ENCODE peak calls at places on chromosomes 5 and 9, in seven cellular contexts. S is progenitor cell of endocrine pancreas, G is ascending aorta, D is neural progenitor cell, R is gastrocnemius medialis, X is colonic mucosa, W is RWPE1. T is an unnamed sample.

GRCh38 chr5:72241346-72242003 is 78.6 kb downstream of the MRPS27 start:
- DNase-seq in S (peak; percentile 45), G (no peak), D (peak; percentile 71), R (no peak), X (no peak), W (no peak), T (no peak)

GRCh38 chr9:115291841-115292240 is 173.9 kb upstream of the TNC start:
- DNase-seq in S (no peak), G (no peak), D (no peak), R (no peak), X (peak; percentile 89), W (peak; percentile 31), T (no peak)

GRCh38 chr9:98344581-98344980 is 89.1 kb upstream of the TBC1D2 start:
- DNase-seq in S (no peak), G (no peak), D (no peak), R (no peak), X (no peak), W (no peak), T (no peak)

GRCh38 chr9:132250324-132251262 is 88.7 kb downstream of the NTNG2 start:
- DNase-seq in S (no peak), G (no peak), D (no peak), R (no peak), X (no peak), W (no peak), T (no peak)

GRCh38 chr5:33854733-33855151 is 37.0 kb downstream of the ADAMTS12 start:
- DNase-seq in S (no peak), G (no peak), D (peak; percentile 73), R (no peak), X (no peak), W (no peak), T (no peak)

GRCh38 chr5:74501674-74502478 is 138.7 kb downstream of the ENC1 start:
- DNase-seq in S (no peak), G (no peak), D (no peak), R (no peak), X (no peak), W (no peak), T (no peak)

GRCh38 chr5:173003360-173003759 is 19.8 kb downstream of the ATP6V0E1 start:
- DNase-seq in S (no peak), G (no peak), D (no peak), R (no peak), X (no peak), W (no peak), T (no peak)

GRCh38 chr9:131483319-131484050 is 19.2 kb upstream of the POMT1 start:
- DNase-seq in S (no peak), G (no peak), D (no peak), R (peak; percentile 98), X (no peak), W (no peak), T (no peak)

GRCh38 chr5:109035470-109035869 is 287.8 kb downstream of the FER start:
- DNase-seq in S (no peak), G (no peak), D (no peak), R (no peak), X (no peak), W (no peak), T (no peak)

GRCh38 chr9:114319147-114319546 is 3.8 kb upstream of the ORM1 start:
- DNase-seq in S (no peak), G (no peak), D (no peak), R (no peak), X (no peak), W (no peak), T (no peak)

GRCh38 chr5:172940242-172941066 is 18.8 kb upstream of the RPL26L1 start:
- DNase-seq in S (no peak), G (no peak), D (no peak), R (no peak), X (no peak), W (no peak), T (no peak)

GRCh38 chr9:118148990-118149389 is 444.8 kb downstream of the TLR4 start:
- DNase-seq in S (no peak), G (no peak), D (no peak), R (no peak), X (no peak), W (no peak), T (no peak)

GRCh38 chr5:32276173-32276853 is 36.4 kb downstream of the MTMR12 start:
- DNase-seq in S (no peak), G (no peak), D (no peak), R (no peak), X (no peak), W (peak; percentile 16), T (no peak)

GRCh38 chr5:119327018-119327417 is 28.8 kb upstream of the TNFAIP8 start:
- DNase-seq in S (no peak), G (no peak), D (no peak), R (no peak), X (no peak), W (no peak), T (no peak)

GRCh38 chr9:35863583-35863982 is 6.6 kb downstream of the OR13J1 start:
- DNase-seq in S (no peak), G (no peak), D (no peak), R (no peak), X (no peak), W (no peak), T (no peak)

GRCh38 chr5:112491257-112491656 is 72.2 kb upstream of the EPB41L4A start:
- DNase-seq in S (no peak), G (no peak), D (peak; percentile 7), R (no peak), X (no peak), W (peak; percentile 23), T (no peak)
- TF ChIP-seq CTCF in S (peak; percentile 53), G (no peak), D (peak; percentile 58), R (no peak), X (peak; percentile 29), W (peak; percentile 49), T (peak; percentile 34)

DNA sequence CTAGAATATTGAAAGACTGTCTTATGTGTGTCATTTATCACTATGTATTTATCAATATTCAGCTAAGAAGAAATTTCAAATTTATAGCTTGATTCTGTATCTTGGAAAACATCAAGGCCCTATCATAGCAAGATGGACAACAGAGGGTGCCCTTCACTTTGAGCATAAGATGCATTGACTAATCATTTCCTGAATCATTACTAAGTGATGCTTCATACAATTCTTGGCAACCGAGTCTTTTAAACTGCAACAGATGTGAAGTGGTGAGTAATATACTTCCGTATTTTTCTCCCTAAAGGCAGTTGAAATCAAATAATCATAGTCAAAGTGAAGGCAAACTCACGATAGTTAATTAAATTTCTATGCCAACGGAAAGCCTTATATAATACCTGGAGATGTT is 318.6 kb upstream of the RGMB start:
- DNase-seq in S (no peak), G (no peak), D (no peak), R (no peak), X (no peak), W (peak; percentile 87), T (no peak)
- TF ChIP-seq CTCF in S (no peak), G (no peak), D (no peak), R (no peak), X (no peak), W (no peak), T (no peak)

DNA sequence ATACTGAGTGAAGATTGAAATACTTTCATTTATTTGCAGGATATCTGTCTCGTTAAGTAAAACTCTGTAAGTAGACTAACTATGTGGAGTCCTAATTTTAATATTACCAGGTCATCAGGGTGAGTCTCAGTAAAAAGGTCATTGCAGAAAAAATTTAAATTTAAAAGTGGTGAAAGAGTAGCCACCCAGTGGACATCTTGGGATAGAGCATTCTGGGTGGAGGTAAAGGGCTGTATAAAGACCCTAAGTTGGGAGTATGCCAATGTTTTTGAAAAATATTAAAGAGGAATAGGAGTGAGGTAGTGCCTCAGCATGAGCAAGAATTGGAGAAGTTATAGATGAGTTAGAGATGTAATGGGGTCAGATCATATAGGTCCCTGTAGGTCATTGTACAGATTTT is 145.5 kb downstream of the HMHB1 start:
- DNase-seq in S (no peak), G (no peak), D (no peak), R (no peak), X (no peak), W (no peak), T (no peak)
- TF ChIP-seq CTCF in S (peak; percentile 54), G (no peak), D (peak; percentile 58), R (no peak), X (no peak), W (no peak), T (no peak)

GRCh38 chr5:15682122-15682521 is 182.1 kb downstream of the FBXL7 start:
- DNase-seq in S (no peak), G (no peak), D (no peak), R (no peak), X (no peak), W (no peak), T (no peak)

GRCh38 chr5:15687401-15687800 is 187.4 kb downstream of the FBXL7 start:
- DNase-seq in S (no peak), G (no peak), D (no peak), R (no peak), X (no peak), W (no peak), T (no peak)

GRCh38 chr5:15682566-15682965 is 182.6 kb downstream of the FBXL7 start:
- DNase-seq in S (no peak), G (no peak), D (no peak), R (no peak), X (no peak), W (no peak), T (no peak)

DNA sequence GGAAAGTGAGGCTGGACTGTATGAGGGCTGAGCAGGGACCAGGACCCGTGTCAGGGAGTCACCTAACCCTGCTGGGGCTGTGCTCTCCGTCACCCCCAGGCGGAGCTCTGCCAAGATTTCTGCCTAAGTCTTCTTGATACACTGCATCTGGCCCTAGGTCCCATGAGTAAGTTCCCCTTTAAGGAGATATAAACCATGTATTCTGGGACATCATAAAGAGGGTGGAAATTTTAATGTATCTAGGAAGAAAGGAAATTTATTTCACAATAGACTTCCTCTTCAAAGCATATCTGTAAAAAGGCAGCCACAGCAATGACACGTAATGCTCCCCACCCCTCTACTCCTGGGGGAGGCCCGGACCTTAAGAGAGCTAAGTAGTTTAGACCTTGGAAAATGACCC is 183.4 kb downstream of the FBXL7 start:
- DNase-seq in S (no peak), G (no peak), D (peak; percentile 65), R (no peak), X (peak; percentile 23), W (no peak), T (no peak)
- TF ChIP-seq CTCF in S (peak; percentile 27), G (no peak), D (peak; percentile 66), R (no peak), X (no peak), W (peak; percentile 1), T (no peak)

DNA sequence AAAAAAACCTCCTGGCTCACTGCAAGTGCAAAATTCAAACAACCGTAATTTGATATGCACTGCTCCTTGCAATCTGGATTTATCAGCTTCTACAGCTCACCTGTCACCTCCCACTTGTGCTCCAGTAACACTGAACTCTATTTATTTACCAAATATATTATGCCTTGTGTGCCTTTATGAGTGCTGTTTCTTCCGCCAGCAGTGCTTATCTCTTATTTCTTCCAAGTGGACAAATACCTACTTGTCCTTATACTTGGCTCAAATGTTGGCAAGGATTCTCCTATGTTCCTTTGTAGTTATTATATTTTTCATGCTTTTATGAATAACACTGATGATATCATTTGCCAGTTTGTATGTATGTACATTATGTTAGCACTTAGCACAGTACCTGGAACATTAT is 145.7 kb upstream of the ARRDC3 start:
- DNase-seq in S (no peak), G (no peak), D (no peak), R (no peak), X (no peak), W (no peak), T (no peak)
- TF ChIP-seq CTCF in S (no peak), G (no peak), D (no peak), R (no peak), X (no peak), W (no peak), T (no peak)